ENCODE peak calls at places on chromosomes 13 and 19, in eight cellular contexts. F, C, Q, I, W, O, B and X are unnamed samples.

GRCh38 chr13:24557121-24557520 is 44.5 kb upstream of the PARP4 start:
- DNase-seq in F (no peak), C (peak; percentile 29), Q (no peak), I (no peak), W (no peak), O (no peak), B (no peak), X (no peak)

GRCh38 chr19:54256250-54257115 is 590 bp downstream of the LILRB5 start:
- DNase-seq in F (no peak), C (no peak), Q (no peak), I (no peak), W (no peak), O (no peak), B (no peak), X (peak; percentile 34)

GRCh38 chr13:90776349-90776748 is 571.1 kb upstream of the MIR17HG start:
- DNase-seq in F (no peak), C (no peak), Q (no peak), I (no peak), W (no peak), O (no peak), B (no peak), X (no peak)

GRCh38 chr13:113877149-113877990 is 13.5 kb upstream of the GAS6 start:
- DNase-seq in F (no peak), C (no peak), Q (no peak), I (no peak), W (no peak), O (no peak), B (no peak), X (no peak)

GRCh38 chr13:104043184-104043583 is 977.0 kb upstream of the SLC10A2 start:
- DNase-seq in F (no peak), C (no peak), Q (no peak), I (no peak), W (peak; percentile 64), O (no peak), B (no peak), X (no peak)

GRCh38 chr13:77316430-77316829 is 10.5 kb downstream of the MYCBP2 start:
- DNase-seq in F (no peak), C (peak; percentile 33), Q (no peak), I (no peak), W (no peak), O (no peak), B (no peak), X (no peak)

GRCh38 chr13:86569119-86569518 is 769.9 kb upstream of the SLITRK6 start:
- DNase-seq in F (no peak), C (no peak), Q (no peak), I (no peak), W (no peak), O (no peak), B (no peak), X (no peak)

GRCh38 chr19:11530432-11530831 is 1.5 kb upstream of the ECSIT start:
- DNase-seq in F (peak; percentile 90), C (peak; percentile 90), Q (peak; percentile 49), I (peak; percentile 79), W (peak; percentile 49), O (no peak), B (peak; percentile 72), X (peak; percentile 28)

GRCh38 chr19:46416077-46416709 is 2.8 kb upstream of the CCDC8 start:
- DNase-seq in F (peak; percentile 97), C (peak; percentile 96), Q (peak; percentile 22), I (peak; percentile 73), W (no peak), O (no peak), B (peak; percentile 80), X (peak; percentile 72)

GRCh38 chr13:101514695-101515275 is 62.3 kb downstream of the ITGBL1 start:
- DNase-seq in F (no peak), C (peak; percentile 68), Q (no peak), I (peak; percentile 20), W (peak; percentile 67), O (no peak), B (peak; percentile 72), X (no peak)

GRCh38 chr19:710767-711166 is 2.0 kb downstream of the PALM start:
- DNase-seq in F (no peak), C (no peak), Q (no peak), I (no peak), W (no peak), O (no peak), B (no peak), X (no peak)

GRCh38 chr19:35262101-35262761 is 6.5 kb upstream of the USF2 start:
- DNase-seq in F (peak; percentile 53), C (no peak), Q (no peak), I (peak; percentile 18), W (no peak), O (no peak), B (no peak), X (peak; percentile 45)

GRCh38 chr13:99071211-99071610 is 93.3 kb upstream of the DOCK9 start:
- DNase-seq in F (no peak), C (no peak), Q (no peak), I (no peak), W (no peak), O (no peak), B (no peak), X (no peak)

GRCh38 chr13:101492251-101492910 is 39.9 kb downstream of the ITGBL1 start:
- DNase-seq in F (no peak), C (peak; percentile 2), Q (no peak), I (no peak), W (no peak), O (no peak), B (no peak), X (no peak)

GRCh38 chr13:73228546-73228945 is 169.7 kb downstream of the KLF5 start:
- DNase-seq in F (no peak), C (peak; percentile 10), Q (no peak), I (no peak), W (peak; percentile 19), O (no peak), B (no peak), X (no peak)

GRCh38 chr13:76286178-76286577 is 600.0 kb downstream of the KCTD12 start:
- DNase-seq in F (no peak), C (peak; percentile 77), Q (no peak), I (no peak), W (no peak), O (no peak), B (no peak), X (no peak)

GRCh38 chr19:48918801-48919247 is 14.7 kb upstream of the DHDH start:
- DNase-seq in F (no peak), C (no peak), Q (no peak), I (no peak), W (peak; percentile 32), O (no peak), B (no peak), X (no peak)

GRCh38 chr19:19134687-19135158 is 3.6 kb downstream of the TMEM161A start:
- DNase-seq in F (no peak), C (no peak), Q (peak; percentile 22), I (peak; percentile 34), W (no peak), O (no peak), B (no peak), X (no peak)